ENCODE peak calls at places on chromosomes 11 and 22, in four cellular contexts. J is A673, V is NB4, C is fibroblast of pulmonary artery. B is an unnamed sample.

GRCh38 chr22:22705328-22706100 is 61.1 kb downstream of the GGTLC2 start:
- DNase-seq in J (no peak), V (no peak), C (no peak), B (no peak)

GRCh38 chr11:126081915-126082250 is 19.2 kb upstream of the CDON start:
- DNase-seq in J (no peak), V (no peak), C (no peak), B (no peak)

GRCh38 chr11:104654414-104654813 is 243.8 kb downstream of the CASP12 start:
- DNase-seq in J (no peak), V (no peak), C (no peak), B (no peak)

GRCh38 chr11:131666617-131667016 is 296.2 kb downstream of the NTM start:
- DNase-seq in J (no peak), V (no peak), C (no peak), B (peak; percentile 8)

GRCh38 chr11:6156628-6157367 is 13.3 kb downstream of the OR52B2 start:
- DNase-seq in J (peak; percentile 6), V (peak; percentile 33), C (peak; percentile 0), B (no peak)

GRCh38 chr11:74681686-74682651 is 49.3 kb downstream of the CHRDL2 start:
- DNase-seq in J (no peak), V (no peak), C (no peak), B (no peak)

GRCh38 chr22:25193130-25193529 is 6.5 kb upstream of the CRYBB3 start:
- DNase-seq in J (no peak), V (no peak), C (no peak), B (no peak)

GRCh38 chr11:108093128-108093904 is 28.1 kb upstream of the ACAT1 start:
- DNase-seq in J (no peak), V (no peak), C (no peak), B (peak; percentile 8)

GRCh38 chr11:123173040-123173855 is 21.8 kb downstream of the CLMP start:
- DNase-seq in J (peak; percentile 62), V (peak; percentile 46), C (peak; percentile 92), B (peak; percentile 98)

GRCh38 chr11:131099013-131099412 is 182.7 kb upstream of the SNX19 start:
- DNase-seq in J (no peak), V (no peak), C (peak; percentile 1), B (peak; percentile 56)

GRCh38 chr11:47337229-47337924 is 15.1 kb downstream of the MYBPC3 start:
- DNase-seq in J (no peak), V (no peak), C (no peak), B (no peak)

GRCh38 chr11:38448284-38448683 is 1850.2 kb upstream of the RAG2 start:
- DNase-seq in J (peak; percentile 69), V (no peak), C (peak; percentile 33), B (peak; percentile 48)

GRCh38 chr11:115606223-115607220 is 102.3 kb upstream of the CADM1 start:
- DNase-seq in J (no peak), V (no peak), C (peak; percentile 3), B (no peak)

GRCh38 chr22:49204599-49205214 is 623.0 kb downstream of the BRD1 start:
- DNase-seq in J (no peak), V (no peak), C (no peak), B (no peak)

GRCh38 chr11:66539526-66539925 is 6.3 kb downstream of the ZDHHC24 start:
- DNase-seq in J (no peak), V (no peak), C (no peak), B (no peak)

DNA sequence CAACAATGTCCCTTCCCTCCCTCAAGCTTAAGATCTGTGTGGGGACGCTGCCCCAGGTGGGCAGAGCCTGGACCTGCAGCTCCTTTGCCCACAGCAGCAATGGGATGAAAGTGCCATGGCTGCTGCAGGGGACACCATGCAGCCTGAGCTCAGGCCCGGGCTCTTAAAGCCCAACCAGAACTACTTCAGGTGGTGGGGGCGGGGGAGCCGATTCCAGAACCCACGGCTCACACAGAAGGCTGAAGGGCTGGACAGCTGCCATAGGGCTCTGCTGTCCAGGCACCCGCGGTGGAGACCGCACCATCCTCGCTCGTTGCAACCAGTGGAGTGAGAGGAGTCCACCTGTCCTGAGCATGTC is 12.5 kb downstream of the CHID1 start:
- DNase-seq in J (peak; percentile 69), V (peak; percentile 45), C (peak; percentile 41), B (peak; percentile 13)
- TF ChIP-seq CTCF in J (peak; percentile 52), V (peak; percentile 35), C (peak; percentile 37), B (peak; percentile 37)

GRCh38 chr11:27088353-27088752 is 47.7 kb downstream of the BBOX1 start:
- DNase-seq in J (no peak), V (no peak), C (no peak), B (peak; percentile 6)
- H3K4me3 ChIP-seq in J (no peak overlapping the region), V (no peak overlapping the region), C (no peak overlapping the region), B (no peak overlapping the region)

DNA sequence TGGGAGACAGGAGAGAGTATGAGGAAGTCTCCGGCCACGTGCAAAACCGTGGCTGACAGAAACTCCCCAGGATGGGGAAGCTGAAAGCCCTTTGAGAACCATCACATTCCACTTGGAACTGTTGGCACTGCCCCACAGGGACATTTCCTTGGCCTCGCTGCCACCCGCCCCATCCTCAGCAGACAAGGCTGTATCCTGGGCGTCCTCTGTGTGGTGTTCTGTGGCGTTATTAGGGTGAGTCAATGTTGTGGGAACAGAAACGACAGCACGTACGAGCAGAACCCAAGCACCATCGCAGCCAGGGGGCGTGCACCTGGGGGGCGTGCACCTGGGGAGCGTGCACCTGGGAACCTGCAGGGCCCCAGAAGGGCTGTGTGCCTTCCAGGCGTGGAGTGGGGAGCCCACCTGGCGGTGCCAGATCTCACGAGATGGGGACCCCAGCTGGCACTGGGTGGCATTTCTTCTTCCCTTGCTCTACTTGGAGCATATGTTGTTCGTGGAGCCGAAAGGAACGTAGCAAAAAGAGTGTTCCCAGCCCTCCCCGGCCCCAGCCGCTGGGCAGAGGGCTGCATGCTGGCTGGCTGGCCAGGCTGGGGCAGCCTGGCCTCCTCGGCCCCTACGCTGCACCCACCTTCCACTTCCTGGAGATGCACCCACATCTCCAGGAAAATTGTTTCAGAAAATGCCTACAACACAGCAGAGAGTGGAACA is 35.4 kb downstream of the NFAM1 start:
- DNase-seq in J (no peak), V (no peak), C (no peak), B (no peak)
- TF ChIP-seq CTCF in J (no peak), V (no peak), C (no peak), B (no peak)

DNA sequence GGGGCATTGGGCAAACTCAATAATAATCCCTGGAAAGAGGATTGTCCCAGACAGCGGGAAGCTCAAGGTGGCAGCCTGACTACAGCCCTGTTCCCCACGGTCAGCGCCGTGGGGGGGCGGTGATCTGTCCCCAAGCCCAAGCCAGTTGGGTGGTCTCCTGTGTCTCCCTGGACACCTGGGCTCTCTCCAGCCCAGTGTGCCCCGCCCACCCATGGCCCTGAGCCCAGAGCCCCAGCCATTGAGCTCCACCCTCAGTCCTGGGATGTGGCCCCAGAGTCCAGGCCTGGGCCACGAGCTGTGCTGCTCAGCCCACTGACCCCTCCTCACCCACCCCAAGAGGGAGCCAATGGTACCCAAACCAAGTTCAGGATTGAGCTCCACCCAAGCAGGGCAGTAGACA is 27.9 kb upstream of the PDE2A start:
- DNase-seq in J (no peak), V (no peak), C (no peak), B (no peak)
- H3K4me3 ChIP-seq in J (no peak overlapping the region), V (no peak overlapping the region), C (no peak overlapping the region), B (no peak overlapping the region)

DNA sequence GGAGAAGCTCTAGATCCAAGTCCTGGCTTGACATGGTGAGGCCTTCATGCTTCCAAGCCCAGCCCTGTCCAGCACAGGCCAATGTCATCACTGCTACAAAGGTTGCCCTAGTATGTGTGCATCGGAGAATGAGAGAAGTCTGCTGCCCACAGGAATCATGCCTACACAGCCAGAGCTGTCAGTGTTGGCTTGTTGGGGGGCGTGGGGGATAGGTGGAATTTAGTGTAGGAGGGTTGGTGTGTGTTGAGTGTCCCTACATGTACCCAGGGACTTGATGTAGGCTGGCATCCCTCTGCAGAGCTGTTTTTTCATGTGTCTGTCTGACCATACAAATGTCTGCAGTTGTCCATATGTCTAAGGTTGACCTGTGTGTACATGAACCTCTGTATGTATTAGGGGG is 37.6 kb downstream of the SLC22A12 start:
- DNase-seq in J (no peak), V (no peak), C (no peak), B (no peak)
- TF ChIP-seq CTCF in J (no peak), V (no peak), C (no peak), B (no peak)

DNA sequence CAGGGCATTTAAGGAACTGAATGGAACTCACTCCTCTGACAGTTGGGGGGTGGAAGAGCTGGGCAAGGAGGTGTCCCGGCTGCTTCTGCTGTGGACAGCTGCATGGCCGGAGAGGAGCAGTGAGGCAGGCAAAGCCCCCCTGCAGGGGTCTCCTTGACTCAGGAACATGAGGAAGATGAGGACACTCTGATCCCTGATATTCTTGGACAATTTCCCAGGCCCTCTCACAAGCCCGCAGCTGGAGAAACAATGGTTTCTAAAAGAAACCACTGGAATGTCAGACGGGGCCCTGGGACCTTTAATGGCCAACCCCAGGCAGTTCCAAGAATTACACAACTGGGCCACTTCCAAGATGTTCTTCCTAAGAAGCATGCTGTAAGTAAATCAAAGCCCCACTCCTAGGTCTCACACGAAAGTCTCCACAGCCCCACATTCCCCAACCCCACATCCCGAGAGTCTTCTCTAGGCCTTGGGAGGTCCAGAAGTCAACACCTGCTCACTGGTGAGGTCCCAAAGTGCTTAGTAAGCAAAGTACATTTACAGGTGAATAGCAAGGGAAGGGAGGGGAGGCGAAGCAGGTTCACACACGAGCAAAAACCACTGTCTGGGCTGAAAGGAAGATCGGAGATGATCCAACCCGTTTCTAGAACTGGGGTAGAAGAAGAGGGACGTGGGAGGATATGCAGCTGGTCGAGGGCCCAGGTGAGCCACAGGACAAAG is 1.0 kb upstream of the CCDC86 start:
- DNase-seq in J (no peak), V (no peak), C (peak; percentile 94), B (peak; percentile 94)
- H3K4me3 ChIP-seq in J (no peak overlapping the region), V (no peak overlapping the region), C (no peak overlapping the region), B (no peak overlapping the region)

GRCh38 chr11:73340164-73340563 is 32.1 kb downstream of the ARHGEF17 start:
- DNase-seq in J (no peak), V (peak; percentile 36), C (no peak), B (no peak)

GRCh38 chr11:73344191-73344607 is 32.0 kb upstream of the RELT start:
- DNase-seq in J (no peak), V (no peak), C (no peak), B (no peak)

GRCh38 chr11:73343076-73343833 is 32.9 kb upstream of the RELT start:
- DNase-seq in J (no peak), V (no peak), C (no peak), B (no peak)

GRCh38 chr11:73345481-73346147 is 30.6 kb upstream of the RELT start:
- DNase-seq in J (no peak), V (no peak), C (no peak), B (no peak)

DNA sequence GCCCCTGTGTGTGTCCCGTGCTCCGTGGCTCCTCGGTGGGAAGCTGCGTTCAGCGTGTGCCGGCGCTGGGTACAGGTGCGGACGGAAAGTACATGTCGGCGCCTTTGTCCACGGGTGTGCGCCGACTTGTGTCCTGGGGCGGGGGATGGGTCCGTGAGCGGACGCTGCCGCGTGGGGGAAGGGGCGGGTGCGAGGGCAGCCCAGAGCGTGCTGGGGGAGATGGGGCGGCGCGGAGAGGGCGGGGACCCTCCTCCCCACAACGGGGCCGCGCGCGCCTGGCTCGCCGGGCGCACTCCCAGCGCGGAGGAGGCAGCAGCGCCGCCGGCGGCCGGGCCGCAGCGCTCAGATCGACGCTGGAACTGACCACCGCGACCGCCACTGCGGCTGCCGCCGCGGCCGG is 33.6 kb upstream of the RELT start:
- DNase-seq in J (no peak), V (no peak), C (no peak), B (no peak)
- TF ChIP-seq CTCF in J (no peak), V (no peak), C (no peak), B (no peak)

GRCh38 chr11:134275534-134276395 is at the start of gene GLB1L3:
- DNase-seq in J (peak; percentile 65), V (no peak), C (no peak), B (no peak)
- H3K4me3 ChIP-seq in J (peak within 1 kb of the TSS; percentile 41), V (no peak within 1 kb of the TSS), C (no peak within 1 kb of the TSS), B (no peak within 1 kb of the TSS)

GRCh38 chr22:20546541-20546950 is 39.1 kb downstream of the MED15 start:
- DNase-seq in J (no peak), V (no peak), C (no peak), B (no peak)
- TF ChIP-seq CTCF in J (no peak), V (no peak), C (no peak), B (no peak)

B was measured in cardiac fibroblast.